ENCODE peak calls at places on chromosomes 3 and 15, in four cellular contexts. H is B cell, P is M059J, S is AG10803. N is an unnamed sample.
A peak's percentile ranks its signal among the peaks of the same experiment; 100 is the strongest.

GRCh38 chr3:197186887-197187588 is 111.4 kb downstream of the DLG1 start:
- DNase-seq in H (peak; percentile 66), P (peak; percentile 70), S (peak; percentile 57), N (peak; percentile 56)

GRCh38 chr3:181839915-181840295 is 128.2 kb downstream of the SOX2 start:
- DNase-seq in H (no peak), P (no peak), S (no peak), N (no peak)

GRCh38 chr15:70702584-70702983 is 60.8 kb downstream of the UACA start:
- DNase-seq in S (no peak), H (no peak), P (peak; percentile 22), N (no peak)

GRCh38 chr3:34106879-34107278 is 308.4 kb downstream of the PDCD6IP start:
- DNase-seq in S (no peak), P (peak; percentile 1), H (peak; percentile 50), N (peak; percentile 52)

GRCh38 chr3:36373084-36373483 is 7.2 kb upstream of the STAC start:
- DNase-seq in P (peak; percentile 90), S (peak; percentile 78), H (no peak), N (peak; percentile 79)

GRCh38 chr3:1082024-1082633 is 10.7 kb upstream of the CNTN6 start:
- DNase-seq in H (peak; percentile 2), S (peak; percentile 39), P (no peak), N (peak; percentile 44)

GRCh38 chr15:31252386-31252785 is 74.2 kb upstream of the KLF13 start:
- DNase-seq in P (no peak), H (no peak), S (no peak), N (no peak)

GRCh38 chr15:36579792-36580431 is 486 bp downstream of the CDIN1 start:
- DNase-seq in S (peak; percentile 15), P (peak; percentile 36), H (no peak), N (no peak)

GRCh38 chr15:71551566-71551965 is 258.8 kb upstream of the NR2E3 start:
- DNase-seq in H (no peak), S (no peak), P (no peak), N (no peak)

N was measured in HT1080.